ENCODE peak calls at places on chromosome 1, in six cellular contexts. F is GM23248, G is Calu3, H is NCI-H524 treated with DMSO at 0.1 percent for 48 hours, A is ACHN, B is heart right ventricle. I is an unnamed sample.
A peak's percentile ranks its signal among the peaks of the same experiment; 100 is the strongest.

GRCh38 chr1:67377253-67377652 is 52.9 kb downstream of the SERBP1 start:
- DNase-seq in F (no peak), G (no peak), H (no peak), A (no peak), B (no peak), I (no peak)

GRCh38 chr1:178870944-178871343 is at the start of gene ANGPTL1:
- DNase-seq in F (peak; percentile 61), G (no peak), H (no peak), A (no peak), B (no peak), I (no peak)

GRCh38 chr1:73662526-73662925 is 535.5 kb downstream of the LRRIQ3 start:
- DNase-seq in F (no peak), G (no peak), H (no peak), A (no peak), B (no peak), I (no peak)

GRCh38 chr1:221601166-221601565 is 140.7 kb downstream of the DUSP10 start:
- DNase-seq in F (no peak), G (no peak), H (no peak), A (no peak), B (no peak), I (no peak)

GRCh38 chr1:19517017-19517416 is 31.7 kb upstream of the CAPZB start:
- DNase-seq in F (no peak), G (no peak), H (no peak), A (no peak), B (no peak), I (no peak)

GRCh38 chr1:53556657-53557227 is 97.5 kb downstream of the DMRTB1 start:
- DNase-seq in F (no peak), G (no peak), H (no peak), A (no peak), B (no peak), I (no peak)

GRCh38 chr1:7325254-7325653 is 445.8 kb upstream of the VAMP3 start:
- DNase-seq in F (no peak), G (no peak), H (no peak), A (no peak), B (no peak), I (no peak)

GRCh38 chr1:85330206-85330605 is 53.8 kb upstream of the BCL10 start:
- DNase-seq in F (peak; percentile 78), G (peak; percentile 54), H (no peak), A (peak; percentile 51), B (no peak), I (no peak)

GRCh38 chr1:233613252-233614172 is at the start of gene KCNK1:
- DNase-seq in F (peak; percentile 89), G (peak; percentile 90), H (no peak), A (peak; percentile 58), B (peak; percentile 59), I (peak; percentile 78)

GRCh38 chr1:82517586-82517985 is 716.9 kb downstream of the ADGRL2 start:
- DNase-seq in F (peak; percentile 14), G (no peak), H (no peak), A (no peak), B (peak; percentile 27), I (no peak)

GRCh38 chr1:171898956-171899355 is 57.7 kb downstream of the DNM3 start:
- DNase-seq in F (no peak), G (no peak), H (no peak), A (no peak), B (no peak), I (no peak)